ENCODE peak calls at places on chromosomes 5 and 9, in six cellular contexts. One of them, this sample, is unnamed.
A peak's percentile ranks its signal among the peaks of the same experiment; 100 is the strongest.

GRCh38 chr5:116063950-116064349 is 20.9 kb upstream of the COMMD10 start:
- DNase-seq in breast epithelium: no peak
- DNase-seq in H1: no peak
- DNase-seq in Peyer's patch: no peak
- DNase-seq in heart left ventricle: no peak
- DNase-seq in A549: no peak
- DNase-seq in this sample: no peak

GRCh38 chr9:133276001-133276884 is 1.2 kb upstream of the ABO start:
- DNase-seq in breast epithelium: no peak
- DNase-seq in H1: no peak
- DNase-seq in Peyer's patch: no peak
- DNase-seq in heart left ventricle: no peak
- DNase-seq in A549: no peak
- DNase-seq in this sample: no peak

GRCh38 chr9:127781821-127782220 is 3.4 kb upstream of the SH2D3C start:
- DNase-seq in breast epithelium: no peak
- DNase-seq in H1: no peak
- DNase-seq in Peyer's patch: no peak
- DNase-seq in heart left ventricle: no peak
- DNase-seq in A549: no peak
- DNase-seq in this sample: no peak

GRCh38 chr5:151628112-151628823 is 37.1 kb upstream of the FAT2 start:
- DNase-seq in breast epithelium: peak; percentile 72
- DNase-seq in H1: no peak
- DNase-seq in Peyer's patch: no peak
- DNase-seq in heart left ventricle: no peak
- DNase-seq in A549: no peak
- DNase-seq in this sample: no peak

GRCh38 chr5:176533894-176534611 is 3.1 kb downstream of the RNF44 start:
- DNase-seq in breast epithelium: no peak
- DNase-seq in H1: no peak
- DNase-seq in Peyer's patch: peak; percentile 67
- DNase-seq in heart left ventricle: no peak
- DNase-seq in A549: peak; percentile 51
- DNase-seq in this sample: no peak

GRCh38 chr5:168295574-168296201 is 4.2 kb downstream of the WWC1 start:
- DNase-seq in breast epithelium: peak; percentile 81
- DNase-seq in H1: no peak
- DNase-seq in Peyer's patch: no peak
- DNase-seq in heart left ventricle: no peak
- DNase-seq in A549: peak; percentile 90
- DNase-seq in this sample: peak; percentile 65

GRCh38 chr9:13034696-13035006 is 244.8 kb downstream of the MPDZ start:
- DNase-seq in breast epithelium: no peak
- DNase-seq in H1: no peak
- DNase-seq in Peyer's patch: no peak
- DNase-seq in heart left ventricle: no peak
- DNase-seq in A549: no peak
- DNase-seq in this sample: no peak

GRCh38 chr9:26833792-26834191 is 58.8 kb downstream of the CAAP1 start:
- DNase-seq in breast epithelium: no peak
- DNase-seq in H1: no peak
- DNase-seq in Peyer's patch: no peak
- DNase-seq in heart left ventricle: no peak
- DNase-seq in A549: no peak
- DNase-seq in this sample: no peak

GRCh38 chr5:100430268-100430900 is 104.8 kb upstream of the FAM174A start:
- DNase-seq in breast epithelium: no peak
- DNase-seq in H1: peak; percentile 77
- DNase-seq in Peyer's patch: peak; percentile 46
- DNase-seq in heart left ventricle: peak; percentile 25
- DNase-seq in A549: peak; percentile 5
- DNase-seq in this sample: no peak

GRCh38 chr9:21906878-21907277 is 87.3 kb downstream of the CDKN2A start:
- DNase-seq in breast epithelium: no peak
- DNase-seq in H1: no peak
- DNase-seq in Peyer's patch: no peak
- DNase-seq in heart left ventricle: no peak
- DNase-seq in A549: peak; percentile 0
- DNase-seq in this sample: no peak

GRCh38 chr9:91240596-91240995 is 121.1 kb downstream of the AUH start:
- DNase-seq in breast epithelium: no peak
- DNase-seq in H1: no peak
- DNase-seq in Peyer's patch: no peak
- DNase-seq in heart left ventricle: no peak
- DNase-seq in A549: no peak
- DNase-seq in this sample: no peak

GRCh38 chr5:33657804-33658435 is 217.2 kb downstream of the TARS1 start:
- DNase-seq in breast epithelium: no peak
- DNase-seq in H1: no peak
- DNase-seq in Peyer's patch: no peak
- DNase-seq in heart left ventricle: no peak
- DNase-seq in A549: no peak
- DNase-seq in this sample: no peak

GRCh38 chr5:59756373-59757035 is 137.0 kb downstream of the PDE4D start:
- DNase-seq in breast epithelium: no peak
- DNase-seq in H1: no peak
- DNase-seq in Peyer's patch: peak; percentile 52
- DNase-seq in heart left ventricle: no peak
- DNase-seq in A549: no peak
- DNase-seq in this sample: no peak

GRCh38 chr9:98074119-98074990 is 17.8 kb downstream of the NANS start:
- DNase-seq in breast epithelium: no peak
- DNase-seq in H1: peak; percentile 94
- DNase-seq in Peyer's patch: peak; percentile 77
- DNase-seq in heart left ventricle: peak; percentile 70
- DNase-seq in A549: peak; percentile 65
- DNase-seq in this sample: no peak

GRCh38 chr5:135245521-135246499 is 153.2 kb downstream of the MACROH2A1 start:
- DNase-seq in breast epithelium: peak; percentile 9
- DNase-seq in H1: peak; percentile 32
- DNase-seq in Peyer's patch: peak; percentile 15
- DNase-seq in heart left ventricle: no peak
- DNase-seq in A549: peak; percentile 36
- DNase-seq in this sample: no peak

GRCh38 chr5:16992006-16992405 is 55.9 kb upstream of the MYO10 start:
- DNase-seq in breast epithelium: no peak
- DNase-seq in H1: no peak
- DNase-seq in Peyer's patch: no peak
- DNase-seq in heart left ventricle: no peak
- DNase-seq in A549: no peak
- DNase-seq in this sample: no peak

GRCh38 chr5:52831776-52832511 is 44.2 kb downstream of the ITGA1 start:
- DNase-seq in breast epithelium: no peak
- DNase-seq in H1: no peak
- DNase-seq in Peyer's patch: no peak
- DNase-seq in heart left ventricle: no peak
- DNase-seq in A549: no peak
- DNase-seq in this sample: no peak

GRCh38 chr5:171484460-171484899 is 65.0 kb downstream of the FGF18 start:
- DNase-seq in breast epithelium: no peak
- DNase-seq in H1: peak; percentile 77
- DNase-seq in Peyer's patch: no peak
- DNase-seq in heart left ventricle: no peak
- DNase-seq in A549: peak; percentile 73
- DNase-seq in this sample: no peak

GRCh38 chr5:173392172-173392571 is 64.0 kb upstream of the STC2 start:
- DNase-seq in breast epithelium: no peak
- DNase-seq in H1: no peak
- DNase-seq in Peyer's patch: no peak
- DNase-seq in heart left ventricle: no peak
- DNase-seq in A549: no peak
- DNase-seq in this sample: no peak

GRCh38 chr9:121398374-121398773 is 28.3 kb upstream of the STOM start:
- DNase-seq in breast epithelium: peak; percentile 75
- DNase-seq in H1: no peak
- DNase-seq in Peyer's patch: no peak
- DNase-seq in heart left ventricle: no peak
- DNase-seq in A549: no peak
- DNase-seq in this sample: no peak

GRCh38 chr9:8533681-8534080 is 734.1 kb upstream of the DMAC1 start:
- DNase-seq in breast epithelium: no peak
- DNase-seq in H1: no peak
- DNase-seq in Peyer's patch: no peak
- DNase-seq in heart left ventricle: no peak
- DNase-seq in A549: no peak
- DNase-seq in this sample: no peak

GRCh38 chr5:15290953-15291352 is 209.0 kb upstream of the FBXL7 start:
- DNase-seq in breast epithelium: no peak
- DNase-seq in H1: no peak
- DNase-seq in Peyer's patch: no peak
- DNase-seq in heart left ventricle: no peak
- DNase-seq in A549: no peak
- DNase-seq in this sample: no peak

GRCh38 chr9:137423001-137423809 is at the start of the genes EXD3 and NOXA1:
- DNase-seq in breast epithelium: peak; percentile 88
- DNase-seq in H1: peak; percentile 99
- DNase-seq in Peyer's patch: peak; percentile 98
- DNase-seq in heart left ventricle: peak; percentile 97
- DNase-seq in A549: peak; percentile 55
- DNase-seq in this sample: peak; percentile 95

GRCh38 chr9:137423810-137424291 is 658 bp downstream of the NOXA1 start:
- DNase-seq in breast epithelium: no peak
- DNase-seq in H1: no peak
- DNase-seq in Peyer's patch: peak; percentile 77
- DNase-seq in heart left ventricle: peak; percentile 75
- DNase-seq in A549: no peak
- DNase-seq in this sample: peak; percentile 73

GRCh38 chr9:137421838-137422667 is 909 bp downstream of the EXD3 start:
- DNase-seq in breast epithelium: no peak
- DNase-seq in H1: no peak
- DNase-seq in Peyer's patch: no peak
- DNase-seq in heart left ventricle: no peak
- DNase-seq in A549: no peak
- DNase-seq in this sample: no peak

GRCh38 chr9:137426018-137426681 is 3.0 kb downstream of the NOXA1 start:
- DNase-seq in breast epithelium: peak; percentile 68
- DNase-seq in H1: no peak
- DNase-seq in Peyer's patch: peak; percentile 48
- DNase-seq in heart left ventricle: peak; percentile 53
- DNase-seq in A549: no peak
- DNase-seq in this sample: no peak

DNA sequence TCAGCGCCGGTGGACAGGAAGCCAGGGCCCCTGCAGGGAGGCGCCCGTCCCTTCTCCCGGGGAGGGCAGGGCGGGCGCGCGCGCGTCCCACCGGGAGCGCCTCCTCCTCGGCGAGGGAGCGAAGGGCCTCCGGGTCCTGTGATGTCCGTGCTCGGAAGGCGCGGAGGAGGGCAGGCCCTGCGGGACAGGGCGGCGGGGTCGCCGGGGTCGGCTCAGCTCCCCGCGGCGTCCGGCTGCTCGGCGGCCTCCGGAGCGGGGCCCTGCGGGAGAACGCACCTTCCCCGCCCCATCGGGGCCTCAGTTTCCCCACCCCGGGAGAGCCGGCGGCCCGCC is 328 bp downstream of the EXD3 start:
- DNase-seq in breast epithelium: no peak
- DNase-seq in H1: peak; percentile 75
- DNase-seq in Peyer's patch: peak; percentile 75
- DNase-seq in heart left ventricle: peak; percentile 76
- DNase-seq in A549: no peak
- DNase-seq in this sample: peak; percentile 91
- TF ChIP-seq POLR2A in breast epithelium: no peak
- TF ChIP-seq POLR2A in H1: no peak
- TF ChIP-seq POLR2A in Peyer's patch: peak; percentile 19
- TF ChIP-seq POLR2A in heart left ventricle: no peak
- TF ChIP-seq POLR2A in A549: no peak
- TF ChIP-seq POLR2A in this sample: no peak

GRCh38 chr9:35844628-35845301 is 15.7 kb downstream of the TMEM8B start:
- DNase-seq in breast epithelium: peak; percentile 49
- DNase-seq in H1: no peak
- DNase-seq in Peyer's patch: no peak
- DNase-seq in heart left ventricle: no peak
- DNase-seq in A549: no peak
- DNase-seq in this sample: no peak
- H3K4me1 ChIP-seq in breast epithelium: peaks cover 7% of the 10 kb centered on the region
- H3K4me1 ChIP-seq in H1: peaks cover 11% of the 10 kb centered on the region
- H3K4me1 ChIP-seq in Peyer's patch: peaks cover 23% of the 10 kb centered on the region
- H3K4me1 ChIP-seq in heart left ventricle: peaks cover 18% of the 10 kb centered on the region
- H3K4me1 ChIP-seq in A549: peaks cover 13% of the 10 kb centered on the region
- H3K4me1 ChIP-seq in this sample: peaks cover 42% of the 10 kb centered on the region

GRCh38 chr5:95959051-95959963 is 2.3 kb downstream of the ELL2 start:
- DNase-seq in breast epithelium: no peak
- DNase-seq in H1: no peak
- DNase-seq in Peyer's patch: peak; percentile 39
- DNase-seq in heart left ventricle: no peak
- DNase-seq in A549: no peak
- DNase-seq in this sample: no peak

GRCh38 chr5:95958308-95959014 is 3.2 kb downstream of the ELL2 start:
- DNase-seq in breast epithelium: no peak
- DNase-seq in H1: no peak
- DNase-seq in Peyer's patch: no peak
- DNase-seq in heart left ventricle: no peak
- DNase-seq in A549: no peak
- DNase-seq in this sample: no peak

GRCh38 chr5:95960802-95961616 is 642 bp downstream of the ELL2 start:
- DNase-seq in breast epithelium: peak; percentile 67
- DNase-seq in H1: peak; percentile 88
- DNase-seq in Peyer's patch: peak; percentile 90
- DNase-seq in heart left ventricle: peak; percentile 93
- DNase-seq in A549: peak; percentile 66
- DNase-seq in this sample: peak; percentile 97

GRCh38 chr5:95961617-95962474 is at the start of gene ELL2:
- DNase-seq in breast epithelium: peak; percentile 100
- DNase-seq in H1: peak; percentile 93
- DNase-seq in Peyer's patch: peak; percentile 98
- DNase-seq in heart left ventricle: peak; percentile 98
- DNase-seq in A549: peak; percentile 96
- DNase-seq in this sample: peak; percentile 99

GRCh38 chr5:95959964-95960801 is 1.5 kb downstream of the ELL2 start:
- DNase-seq in breast epithelium: no peak
- DNase-seq in H1: no peak
- DNase-seq in Peyer's patch: no peak
- DNase-seq in heart left ventricle: no peak
- DNase-seq in A549: peak; percentile 18
- DNase-seq in this sample: peak; percentile 23
- TF ChIP-seq POLR2A in breast epithelium: no peak
- TF ChIP-seq POLR2A in H1: no peak
- TF ChIP-seq POLR2A in Peyer's patch: no peak
- TF ChIP-seq POLR2A in heart left ventricle: no peak
- TF ChIP-seq POLR2A in A549: no peak
- TF ChIP-seq POLR2A in this sample: no peak

GRCh38 chr9:136090768-136091581 is 4.1 kb downstream of the NACC2 start:
- DNase-seq in breast epithelium: peak; percentile 48
- DNase-seq in H1: peak; percentile 61
- DNase-seq in Peyer's patch: no peak
- DNase-seq in heart left ventricle: peak; percentile 62
- DNase-seq in A549: no peak
- DNase-seq in this sample: peak; percentile 55

GRCh38 chr9:136088939-136089696 is 6.0 kb downstream of the NACC2 start:
- DNase-seq in breast epithelium: no peak
- DNase-seq in H1: no peak
- DNase-seq in Peyer's patch: peak; percentile 42
- DNase-seq in heart left ventricle: peak; percentile 55
- DNase-seq in A549: no peak
- DNase-seq in this sample: no peak

GRCh38 chr9:136088481-136088938 is 6.6 kb downstream of the NACC2 start:
- DNase-seq in breast epithelium: no peak
- DNase-seq in H1: no peak
- DNase-seq in Peyer's patch: peak; percentile 34
- DNase-seq in heart left ventricle: peak; percentile 61
- DNase-seq in A549: no peak
- DNase-seq in this sample: peak; percentile 62

GRCh38 chr9:136090060-136090735 is 4.9 kb downstream of the NACC2 start:
- DNase-seq in breast epithelium: no peak
- DNase-seq in H1: peak; percentile 45
- DNase-seq in Peyer's patch: no peak
- DNase-seq in heart left ventricle: peak; percentile 44
- DNase-seq in A549: no peak
- DNase-seq in this sample: peak; percentile 52

GRCh38 chr9:136089697-136090045 is 5.4 kb downstream of the NACC2 start:
- DNase-seq in breast epithelium: no peak
- DNase-seq in H1: no peak
- DNase-seq in Peyer's patch: no peak
- DNase-seq in heart left ventricle: no peak
- DNase-seq in A549: no peak
- DNase-seq in this sample: no peak
- H3K4me1 ChIP-seq in breast epithelium: peaks cover 33% of the 10 kb centered on the region
- H3K4me1 ChIP-seq in H1: no peaks in the 10 kb centered on the region
- H3K4me1 ChIP-seq in Peyer's patch: peaks cover 83% of the 10 kb centered on the region
- H3K4me1 ChIP-seq in heart left ventricle: peaks cover 79% of the 10 kb centered on the region
- H3K4me1 ChIP-seq in A549: peaks cover 48% of the 10 kb centered on the region
- H3K4me1 ChIP-seq in this sample: peaks cover 76% of the 10 kb centered on the region

This sample was measured in upper lobe of left lung.